ENCODE peak calls at places on chromosomes 2 and 18, in five cellular contexts. One of them, this sample, is unnamed.

GRCh38 chr2:127573298-127573697 is 37.8 kb downstream of the MYO7B start:
- DNase-seq in spleen: no peak
- DNase-seq in Panc1: no peak
- DNase-seq in H1: peak; percentile 26
- DNase-seq in stomach: peak; percentile 20
- DNase-seq in this sample: no peak

GRCh38 chr2:12263730-12264129 is 453.0 kb upstream of the TRIB2 start:
- DNase-seq in spleen: no peak
- DNase-seq in Panc1: no peak
- DNase-seq in H1: no peak
- DNase-seq in stomach: no peak
- DNase-seq in this sample: no peak

GRCh38 chr2:10620481-10620880 is 69.3 kb downstream of the NOL10 start:
- DNase-seq in spleen: no peak
- DNase-seq in Panc1: no peak
- DNase-seq in H1: no peak
- DNase-seq in stomach: no peak
- DNase-seq in this sample: no peak

GRCh38 chr2:192002418-192002817 is 155.5 kb upstream of the CAVIN2 start:
- DNase-seq in spleen: no peak
- DNase-seq in Panc1: no peak
- DNase-seq in H1: no peak
- DNase-seq in stomach: no peak
- DNase-seq in this sample: no peak

GRCh38 chr18:6614952-6615351 is 114.6 kb upstream of the ARHGAP28 start:
- DNase-seq in spleen: no peak
- DNase-seq in Panc1: no peak
- DNase-seq in H1: no peak
- DNase-seq in stomach: no peak
- DNase-seq in this sample: no peak

GRCh38 chr18:21129586-21130216 is 18.1 kb upstream of the ROCK1 start:
- DNase-seq in spleen: no peak
- DNase-seq in Panc1: no peak
- DNase-seq in H1: no peak
- DNase-seq in stomach: no peak
- DNase-seq in this sample: no peak

GRCh38 chr2:149441255-149441654 is 110.9 kb downstream of the LYPD6 start:
- DNase-seq in spleen: no peak
- DNase-seq in Panc1: no peak
- DNase-seq in H1: no peak
- DNase-seq in stomach: no peak
- DNase-seq in this sample: no peak

GRCh38 chr18:12422936-12423335 is 15.2 kb downstream of the PRELID3A start:
- DNase-seq in spleen: no peak
- DNase-seq in Panc1: no peak
- DNase-seq in H1: no peak
- DNase-seq in stomach: no peak
- DNase-seq in this sample: no peak

GRCh38 chr2:152222975-152223638 is 47.5 kb upstream of the STAM2 start:
- DNase-seq in spleen: no peak
- DNase-seq in Panc1: no peak
- DNase-seq in H1: no peak
- DNase-seq in stomach: peak; percentile 54
- DNase-seq in this sample: no peak

GRCh38 chr2:112688086-112688880 is 32.5 kb upstream of the NT5DC4 start:
- DNase-seq in spleen: no peak
- DNase-seq in Panc1: no peak
- DNase-seq in H1: no peak
- DNase-seq in stomach: no peak
- DNase-seq in this sample: no peak

GRCh38 chr18:47912794-47913594 is 17.5 kb downstream of the SMAD2 start:
- DNase-seq in spleen: no peak
- DNase-seq in Panc1: no peak
- DNase-seq in H1: no peak
- DNase-seq in stomach: no peak
- DNase-seq in this sample: no peak

GRCh38 chr2:24203029-24203786 is 28.4 kb downstream of the FAM228A start:
- DNase-seq in spleen: no peak
- DNase-seq in Panc1: no peak
- DNase-seq in H1: no peak
- DNase-seq in stomach: no peak
- DNase-seq in this sample: no peak

GRCh38 chr2:127670055-127670956 is 5.0 kb downstream of the LIMS2 start:
- DNase-seq in spleen: no peak
- DNase-seq in Panc1: no peak
- DNase-seq in H1: no peak
- DNase-seq in stomach: peak; percentile 2
- DNase-seq in this sample: no peak

GRCh38 chr2:156333274-156333950 is 891 bp upstream of the NR4A2 start:
- DNase-seq in spleen: no peak
- DNase-seq in Panc1: no peak
- DNase-seq in H1: no peak
- DNase-seq in stomach: no peak
- DNase-seq in this sample: no peak

GRCh38 chr2:40625849-40626248 is 174.0 kb upstream of the SLC8A1 start:
- DNase-seq in spleen: no peak
- DNase-seq in Panc1: peak; percentile 67
- DNase-seq in H1: no peak
- DNase-seq in stomach: no peak
- DNase-seq in this sample: no peak

GRCh38 chr2:97792416-97792815 is 79.0 kb downstream of the ZAP70 start:
- DNase-seq in spleen: no peak
- DNase-seq in Panc1: no peak
- DNase-seq in H1: no peak
- DNase-seq in stomach: no peak
- DNase-seq in this sample: no peak

GRCh38 chr18:76432274-76432755 is 62.7 kb downstream of the ZNF516 start:
- DNase-seq in spleen: peak; percentile 48
- DNase-seq in Panc1: no peak
- DNase-seq in H1: no peak
- DNase-seq in stomach: no peak
- DNase-seq in this sample: no peak

GRCh38 chr2:24435391-24436316 is 55.4 kb upstream of the NCOA1 start:
- DNase-seq in spleen: no peak
- DNase-seq in Panc1: no peak
- DNase-seq in H1: no peak
- DNase-seq in stomach: peak; percentile 64
- DNase-seq in this sample: no peak

GRCh38 chr2:18918280-18918679 is 328.9 kb upstream of the NT5C1B start:
- DNase-seq in spleen: no peak
- DNase-seq in Panc1: no peak
- DNase-seq in H1: no peak
- DNase-seq in stomach: no peak
- DNase-seq in this sample: no peak

GRCh38 chr2:100921685-100922161 is 80.4 kb upstream of the RPL31 start:
- DNase-seq in spleen: no peak
- DNase-seq in Panc1: no peak
- DNase-seq in H1: no peak
- DNase-seq in stomach: no peak
- DNase-seq in this sample: no peak

GRCh38 chr2:154143105-154143504 is 271.4 kb downstream of the GALNT13 start:
- DNase-seq in spleen: no peak
- DNase-seq in Panc1: no peak
- DNase-seq in H1: no peak
- DNase-seq in stomach: no peak
- DNase-seq in this sample: no peak

DNA sequence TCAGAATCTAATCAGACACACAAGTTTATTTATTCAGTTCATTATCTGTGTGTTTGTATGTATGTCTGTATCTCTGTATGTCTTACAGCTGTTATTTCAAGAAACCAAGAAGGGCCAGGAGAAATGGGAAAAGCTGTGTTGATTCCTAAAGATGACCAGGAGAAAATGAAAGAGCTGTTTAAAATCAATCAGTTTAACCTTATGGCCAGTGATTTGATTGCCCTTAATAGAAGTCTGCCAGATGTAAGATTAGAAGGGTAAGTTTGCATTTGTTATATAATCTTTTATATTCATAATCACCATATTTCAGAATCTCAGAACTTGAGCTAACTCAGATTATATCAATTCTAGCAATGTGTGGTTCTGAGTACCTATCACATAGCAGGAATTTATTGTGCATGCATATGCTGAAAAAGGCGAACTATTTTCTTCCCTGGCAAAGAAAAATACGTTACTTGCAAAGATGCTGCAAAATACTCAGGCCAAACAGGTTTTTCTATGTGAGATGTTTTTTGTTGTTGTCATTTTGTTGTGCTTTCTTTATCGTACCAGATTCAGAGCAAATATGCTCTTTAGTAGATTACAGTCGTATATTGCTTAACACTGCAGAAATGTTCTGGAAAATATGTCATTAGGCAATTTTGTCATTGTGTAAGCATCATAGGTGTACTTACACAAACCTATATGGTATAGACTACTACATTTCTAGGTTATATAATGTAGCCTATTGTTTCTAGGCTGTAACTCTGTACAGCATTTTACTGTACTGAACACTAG is 268.7 kb downstream of the GALNT13 start:
- DNase-seq in spleen: no peak
- DNase-seq in Panc1: no peak
- DNase-seq in H1: no peak
- DNase-seq in stomach: no peak
- DNase-seq in this sample: no peak
- TF ChIP-seq CTCF in spleen: no peak
- TF ChIP-seq CTCF in Panc1: no peak
- TF ChIP-seq CTCF in H1: no peak
- TF ChIP-seq CTCF in stomach: no peak
- TF ChIP-seq CTCF in this sample: no peak

DNA sequence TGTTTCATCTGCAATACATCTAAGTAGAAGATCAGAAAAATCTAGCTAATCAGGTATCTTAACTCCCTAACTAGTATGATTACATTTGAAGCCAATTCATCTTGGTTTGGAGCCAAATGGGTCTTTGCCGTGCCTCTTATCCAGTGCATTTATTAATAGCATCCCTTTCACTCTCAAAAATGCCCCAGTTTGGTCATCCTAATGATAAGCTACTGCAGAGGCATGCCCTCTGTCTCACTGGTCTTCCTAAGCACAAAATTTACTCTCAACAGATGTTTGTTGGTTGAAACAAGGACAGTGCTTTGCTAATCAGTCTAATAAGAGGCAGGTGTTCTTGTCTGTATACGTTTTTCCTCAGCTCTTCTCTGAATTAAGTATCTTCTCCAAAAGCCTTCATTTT is 403.2 kb downstream of the RAD51AP2 start:
- DNase-seq in spleen: no peak
- DNase-seq in Panc1: no peak
- DNase-seq in H1: no peak
- DNase-seq in stomach: no peak
- DNase-seq in this sample: no peak
- H3K9me3 ChIP-seq in spleen: no peaks in the 10 kb centered on the region
- H3K9me3 ChIP-seq in Panc1: no peaks in the 10 kb centered on the region
- H3K9me3 ChIP-seq in H1: no peaks in the 10 kb centered on the region
- H3K9me3 ChIP-seq in stomach: no peaks in the 10 kb centered on the region
- H3K9me3 ChIP-seq in this sample: no peaks in the 10 kb centered on the region

GRCh38 chr2:239224249-239224605 is 176.6 kb downstream of the HDAC4 start:
- DNase-seq in spleen: no peak
- DNase-seq in Panc1: no peak
- DNase-seq in H1: no peak
- DNase-seq in stomach: no peak
- DNase-seq in this sample: no peak

GRCh38 chr2:239220976-239221375 is 179.8 kb downstream of the HDAC4 start:
- DNase-seq in spleen: no peak
- DNase-seq in Panc1: no peak
- DNase-seq in H1: no peak
- DNase-seq in stomach: peak; percentile 13
- DNase-seq in this sample: no peak

GRCh38 chr2:239223330-239224248 is 177.2 kb downstream of the HDAC4 start:
- DNase-seq in spleen: no peak
- DNase-seq in Panc1: no peak
- DNase-seq in H1: no peak
- DNase-seq in stomach: peak; percentile 65
- DNase-seq in this sample: no peak

GRCh38 chr2:239222346-239223028 is 178.3 kb downstream of the HDAC4 start:
- DNase-seq in spleen: no peak
- DNase-seq in Panc1: no peak
- DNase-seq in H1: no peak
- DNase-seq in stomach: peak; percentile 23
- DNase-seq in this sample: no peak

DNA sequence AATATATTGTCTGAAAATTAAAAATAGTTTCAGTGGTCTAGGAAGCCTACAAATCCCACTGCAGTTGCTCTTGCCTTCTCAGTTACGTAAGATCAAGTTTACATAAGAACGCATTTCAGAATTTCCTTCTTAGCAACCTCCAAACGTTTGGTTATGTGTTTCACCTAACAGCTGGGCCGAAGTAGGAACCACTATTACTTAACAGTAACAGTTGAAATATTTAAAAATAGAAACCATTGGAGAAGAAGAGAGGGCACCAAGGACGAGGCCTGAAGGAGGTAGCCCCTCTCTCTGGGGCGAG is 177.8 kb downstream of the HDAC4 start:
- DNase-seq in spleen: no peak
- DNase-seq in Panc1: no peak
- DNase-seq in H1: no peak
- DNase-seq in stomach: peak; percentile 4
- DNase-seq in this sample: no peak
- TF ChIP-seq POLR2AphosphoS5 in spleen: no peak
- TF ChIP-seq POLR2AphosphoS5 in Panc1: no peak
- TF ChIP-seq POLR2AphosphoS5 in H1: no peak
- TF ChIP-seq POLR2AphosphoS5 in stomach: peak; percentile 66
- TF ChIP-seq POLR2AphosphoS5 in this sample: no peak

DNA sequence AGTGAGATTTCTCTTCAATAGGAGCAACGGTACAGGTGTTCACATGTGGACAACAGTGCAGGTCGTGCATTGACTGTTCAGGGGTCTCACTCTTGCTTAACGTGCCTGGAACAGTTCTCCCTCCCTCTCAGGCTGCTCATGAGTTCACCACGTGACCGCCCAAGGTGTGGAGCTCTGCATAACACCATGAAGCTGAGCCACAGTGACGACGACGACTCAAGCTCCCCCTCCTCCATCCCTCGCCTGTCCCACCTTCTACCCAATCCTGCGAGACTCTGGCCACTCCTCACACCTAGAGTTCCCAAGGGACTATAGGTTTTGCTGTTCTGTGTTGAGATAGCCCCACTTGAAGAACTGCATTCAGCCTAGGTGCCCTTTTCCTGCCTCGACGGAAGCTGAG is 42.8 kb downstream of the STK25 start:
- DNase-seq in spleen: no peak
- DNase-seq in Panc1: no peak
- DNase-seq in H1: no peak
- DNase-seq in stomach: no peak
- DNase-seq in this sample: no peak
- TF ChIP-seq CTCF in spleen: no peak
- TF ChIP-seq CTCF in Panc1: no peak
- TF ChIP-seq CTCF in H1: no peak
- TF ChIP-seq CTCF in stomach: no peak
- TF ChIP-seq CTCF in this sample: no peak